ENCODE peak calls at places on chromosomes 6 and 20, in four cellular contexts. R, E, Y and S are unnamed samples.

GRCh38 chr20:33033381-33033780 is 1.9 kb downstream of the BPIFB6 start:
- DNase-seq in R (no peak), Y (no peak), E (no peak), S (no peak)

GRCh38 chr6:130889423-130889822 is 62.2 kb downstream of the SMLR1 start:
- DNase-seq in Y (no peak), R (no peak), E (no peak), S (no peak)

GRCh38 chr6:45116714-45117410 is 211.3 kb upstream of the RUNX2 start:
- DNase-seq in R (peak; percentile 91), E (no peak), Y (no peak), S (peak; percentile 40)

GRCh38 chr6:31548423-31548873 is 1.0 kb downstream of the NFKBIL1 start:
- DNase-seq in R (no peak), Y (no peak), E (no peak), S (no peak)

GRCh38 chr6:116316772-116317467 is 37.2 kb upstream of the TSPYL1 start:
- DNase-seq in Y (no peak), E (no peak), R (no peak), S (no peak)

GRCh38 chr6:101163611-101164010 is 229.9 kb upstream of the GRIK2 start:
- DNase-seq in R (no peak), E (no peak), Y (no peak), S (no peak)

GRCh38 chr6:115821798-115822197 is 238.9 kb downstream of the FRK start:
- DNase-seq in E (no peak), Y (no peak), R (no peak), S (no peak)

GRCh38 chr20:36852187-36852586 is 23.8 kb upstream of the TLDC2 start:
- DNase-seq in R (no peak), E (no peak), Y (no peak), S (no peak)

GRCh38 chr6:26400626-26401025 is 1.4 kb upstream of the BTN3A1 start:
- DNase-seq in Y (no peak), R (no peak), E (no peak), S (no peak)

GRCh38 chr6:111792241-111792640 is 81.0 kb downstream of the FYN start:
- DNase-seq in E (no peak), R (no peak), Y (no peak), S (no peak)

GRCh38 chr20:63955281-63955845 is 853 bp downstream of the UCKL1 start:
- DNase-seq in Y (no peak), E (no peak), R (peak; percentile 48), S (no peak)

GRCh38 chr20:43955244-43956191 is 40.9 kb downstream of the TOX2 start:
- DNase-seq in Y (no peak), R (peak; percentile 99), E (peak; percentile 46), S (peak; percentile 93)

GRCh38 chr6:38847497-38847896 is 132.4 kb downstream of the DNAH8 start:
- DNase-seq in R (no peak), Y (no peak), E (no peak), S (no peak)

GRCh38 chr6:8064638-8065518 is 689 bp upstream of the BLOC1S5 start:
- DNase-seq in Y (no peak), R (no peak), E (no peak), S (no peak)

GRCh38 chr20:50655325-50655880 is 35.9 kb downstream of the RIPOR3 start:
- DNase-seq in Y (peak; percentile 51), R (peak; percentile 63), E (no peak), S (peak; percentile 96)

GRCh38 chr20:51661609-51662178 is 106.5 kb downstream of the ATP9A start:
- DNase-seq in E (peak; percentile 36), Y (no peak), R (peak; percentile 51), S (no peak)

GRCh38 chr6:137206562-137206961 is 12.6 kb downstream of the IFNGR1 start:
- DNase-seq in Y (no peak), R (no peak), E (no peak), S (no peak)

GRCh38 chr6:110484321-110484720 is 7.9 kb upstream of the SLC22A16 start:
- DNase-seq in Y (no peak), R (no peak), E (no peak), S (no peak)

GRCh38 chr6:3281669-3282460 is 23.1 kb downstream of the PSMG4 start:
- DNase-seq in R (peak; percentile 82), Y (no peak), E (no peak), S (peak; percentile 61)

GRCh38 chr6:117740605-117741004 is 65.3 kb downstream of the NUS1 start:
- DNase-seq in E (no peak), Y (no peak), R (no peak), S (no peak)

GRCh38 chr20:47727170-47727880 is 58.0 kb downstream of the SULF2 start:
- DNase-seq in E (peak; percentile 29), Y (no peak), R (no peak), S (no peak)

GRCh38 chr6:18640134-18640533 is 253.0 kb downstream of the RNF144B start:
- DNase-seq in Y (no peak), E (no peak), R (no peak), S (no peak)

GRCh38 chr6:166839569-166839968 is 116.8 kb downstream of the RNASET2 start:
- DNase-seq in R (no peak), E (no peak), Y (no peak), S (no peak)

GRCh38 chr6:76438768-76439167 is 366.3 kb upstream of the IMPG1 start:
- DNase-seq in Y (no peak), R (no peak), E (no peak), S (no peak)

GRCh38 chr6:72286911-72287311 is 335.0 kb upstream of the KCNQ5 start:
- DNase-seq in E (no peak), R (peak; percentile 85), Y (no peak), S (peak; percentile 5)

GRCh38 chr6:14488185-14488584 is 370.6 kb downstream of the CD83 start:
- DNase-seq in R (no peak), Y (no peak), E (no peak), S (no peak)

GRCh38 chr6:70676821-70677220 is 9.1 kb downstream of the SMAP1 start:
- DNase-seq in E (no peak), Y (no peak), R (no peak), S (no peak)

GRCh38 chr6:92521553-92521952 is 897.8 kb downstream of the EPHA7 start:
- DNase-seq in E (no peak), R (no peak), Y (no peak), S (no peak)

GRCh38 chr6:14354919-14355572 is 237.5 kb downstream of the CD83 start:
- DNase-seq in E (peak; percentile 22), R (peak; percentile 92), Y (peak; percentile 53), S (peak; percentile 36)

GRCh38 chr20:63697357-63697867 is 960 bp downstream of the TNFRSF6B start:
- DNase-seq in E (no peak), R (no peak), Y (no peak), S (no peak)

GRCh38 chr6:119612871-119613515 is 263.4 kb upstream of the MAN1A1 start:
- DNase-seq in E (no peak), R (peak; percentile 42), Y (no peak), S (no peak)

GRCh38 chr6:35911871-35912653 is 8.8 kb downstream of the SRPK1 start:
- DNase-seq in Y (no peak), E (no peak), R (peak; percentile 54), S (no peak)

GRCh38 chr20:43949248-43949647 is 34.6 kb downstream of the TOX2 start:
- DNase-seq in Y (no peak), E (no peak), R (no peak), S (no peak)

GRCh38 chr20:17849901-17850673 is 118.5 kb downstream of the SNX5 start:
- DNase-seq in E (no peak), Y (no peak), R (peak; percentile 100), S (peak; percentile 91)

GRCh38 chr6:129490551-129491245 is 219.3 kb downstream of the ARHGAP18 start:
- DNase-seq in Y (no peak), E (peak; percentile 59), R (peak; percentile 97), S (peak; percentile 96)

GRCh38 chr20:59010321-59010994 is 3.4 kb upstream of the CTSZ start:
- DNase-seq in R (no peak), E (no peak), Y (peak; percentile 29), S (no peak)

GRCh38 chr20:50672400-50673145 is 18.8 kb downstream of the RIPOR3 start:
- DNase-seq in E (no peak), Y (no peak), R (no peak), S (no peak)